ENCODE peak calls at places on chromosomes 6 and 20, in seven cellular contexts. P is fibroblast of mammary gland; W is WTC11; O is HFF-Myc; L is stimulated activated CD4-positive, alpha-beta T cell treated with anti-CD3 and anti-CD28 coated beads, Interleukin-2, amount 100 ng/mL, for 48 hours; V is heart right ventricle; Z is HEK293T. R is an unnamed sample.
A peak's percentile ranks its signal among the peaks of the same experiment; 100 is the strongest.

GRCh38 chr6:148128014-148128730 is 214.5 kb upstream of the SASH1 start:
- DNase-seq in P (no peak), O (no peak), W (no peak), Z (no peak), V (no peak), L (no peak), R (no peak)

GRCh38 chr20:37944456-37944981 is 41.6 kb downstream of the VSTM2L start:
- DNase-seq in O (no peak), P (no peak), Z (no peak), V (no peak), L (no peak), W (no peak), R (no peak)

GRCh38 chr6:137967689-137968467 is 100.8 kb downstream of the TNFAIP3 start:
- DNase-seq in L (no peak), Z (no peak), P (peak; percentile 61), W (no peak), O (no peak), V (no peak), R (no peak)

GRCh38 chr6:101740631-101741030 is 347.1 kb downstream of the GRIK2 start:
- DNase-seq in L (no peak), W (no peak), O (no peak), V (no peak), P (no peak), Z (no peak), R (no peak)

GRCh38 chr20:15930324-15931305 is 642.6 kb downstream of the KIF16B start:
- DNase-seq in L (no peak), Z (peak; percentile 18), O (no peak), W (no peak), V (no peak), P (peak; percentile 64), R (peak; percentile 43)

GRCh38 chr6:54493138-54493537 is 184.9 kb downstream of the TINAG start:
- DNase-seq in O (peak; percentile 48), P (peak; percentile 82), V (no peak), W (no peak), Z (no peak), L (no peak), R (no peak)

GRCh38 chr6:166402582-166403277 is 20.0 kb upstream of the MPC1 start:
- DNase-seq in L (no peak), W (no peak), O (no peak), Z (peak; percentile 62), P (peak; percentile 73), V (no peak), R (no peak)

GRCh38 chr6:149242883-149243282 is 74.6 kb upstream of the TAB2 start:
- DNase-seq in W (no peak), L (no peak), O (no peak), P (no peak), V (no peak), Z (no peak), R (no peak)

GRCh38 chr20:49559411-49560081 is 8.4 kb downstream of the PTGIS start:
- DNase-seq in O (no peak), V (no peak), P (peak; percentile 98), W (no peak), Z (no peak), L (no peak), R (peak; percentile 86)

GRCh38 chr20:62820962-62821725 is 4.3 kb downstream of the COL9A3 start:
- DNase-seq in V (no peak), L (no peak), P (no peak), W (no peak), Z (no peak), O (no peak), R (no peak)

R was measured in lower leg skin.